ENCODE peak calls at places on chromosomes 3 and 15, in six cellular contexts. One of them, this sample, is unnamed.

GRCh38 chr15:23645379-23646164 is 2.1 kb downstream of the MAGEL2 start:
- DNase-seq in HS-5: no peak
- DNase-seq in stimulated activated CD8-positive, alpha-beta memory T cell treated with anti-CD3 and anti-CD28 coated beads, Interleukin-15, amount 100 ng/mL, for 1 hour: no peak
- DNase-seq in sciatic nerve: no peak
- DNase-seq in activated CD4-positive, alpha-beta T cell treated with anti-CD3 and anti-CD28 coated beads, Interleukin-2, amount 50 U/mL, for 1 hour: no peak
- DNase-seq in GM04504: no peak
- DNase-seq in this sample: no peak

GRCh38 chr15:69876030-69876429 is 221.7 kb downstream of the TLE3 start:
- DNase-seq in sciatic nerve: no peak
- DNase-seq in HS-5: no peak
- DNase-seq in stimulated activated CD8-positive, alpha-beta memory T cell treated with anti-CD3 and anti-CD28 coated beads, Interleukin-15, amount 100 ng/mL, for 1 hour: no peak
- DNase-seq in GM04504: no peak
- DNase-seq in activated CD4-positive, alpha-beta T cell treated with anti-CD3 and anti-CD28 coated beads, Interleukin-2, amount 50 U/mL, for 1 hour: no peak
- DNase-seq in this sample: no peak

GRCh38 chr3:154889227-154889634 is 190.9 kb upstream of the MME start:
- DNase-seq in activated CD4-positive, alpha-beta T cell treated with anti-CD3 and anti-CD28 coated beads, Interleukin-2, amount 50 U/mL, for 1 hour: no peak
- DNase-seq in sciatic nerve: no peak
- DNase-seq in HS-5: no peak
- DNase-seq in stimulated activated CD8-positive, alpha-beta memory T cell treated with anti-CD3 and anti-CD28 coated beads, Interleukin-15, amount 100 ng/mL, for 1 hour: no peak
- DNase-seq in GM04504: no peak
- DNase-seq in this sample: no peak

GRCh38 chr3:9812870-9813483 is 2.9 kb downstream of the TTLL3 start:
- DNase-seq in activated CD4-positive, alpha-beta T cell treated with anti-CD3 and anti-CD28 coated beads, Interleukin-2, amount 50 U/mL, for 1 hour: no peak
- DNase-seq in sciatic nerve: no peak
- DNase-seq in stimulated activated CD8-positive, alpha-beta memory T cell treated with anti-CD3 and anti-CD28 coated beads, Interleukin-15, amount 100 ng/mL, for 1 hour: no peak
- DNase-seq in HS-5: no peak
- DNase-seq in GM04504: no peak
- DNase-seq in this sample: no peak

GRCh38 chr3:197942956-197943556 is 6.9 kb upstream of the RPL35A start:
- DNase-seq in sciatic nerve: no peak
- DNase-seq in stimulated activated CD8-positive, alpha-beta memory T cell treated with anti-CD3 and anti-CD28 coated beads, Interleukin-15, amount 100 ng/mL, for 1 hour: no peak
- DNase-seq in activated CD4-positive, alpha-beta T cell treated with anti-CD3 and anti-CD28 coated beads, Interleukin-2, amount 50 U/mL, for 1 hour: no peak
- DNase-seq in HS-5: no peak
- DNase-seq in GM04504: no peak
- DNase-seq in this sample: peak

GRCh38 chr3:82927309-82928253 is 1166.1 kb upstream of the GBE1 start:
- DNase-seq in HS-5: no peak
- DNase-seq in activated CD4-positive, alpha-beta T cell treated with anti-CD3 and anti-CD28 coated beads, Interleukin-2, amount 50 U/mL, for 1 hour: no peak
- DNase-seq in sciatic nerve: no peak
- DNase-seq in GM04504: no peak
- DNase-seq in stimulated activated CD8-positive, alpha-beta memory T cell treated with anti-CD3 and anti-CD28 coated beads, Interleukin-15, amount 100 ng/mL, for 1 hour: no peak
- DNase-seq in this sample: no peak

GRCh38 chr3:185134532-185134931 is 18.3 kb downstream of the C3orf70 start:
- DNase-seq in activated CD4-positive, alpha-beta T cell treated with anti-CD3 and anti-CD28 coated beads, Interleukin-2, amount 50 U/mL, for 1 hour: no peak
- DNase-seq in sciatic nerve: no peak
- DNase-seq in stimulated activated CD8-positive, alpha-beta memory T cell treated with anti-CD3 and anti-CD28 coated beads, Interleukin-15, amount 100 ng/mL, for 1 hour: no peak
- DNase-seq in GM04504: no peak
- DNase-seq in HS-5: no peak
- DNase-seq in this sample: no peak

GRCh38 chr3:181724432-181724740 is 12.7 kb downstream of the SOX2 start:
- DNase-seq in sciatic nerve: no peak
- DNase-seq in stimulated activated CD8-positive, alpha-beta memory T cell treated with anti-CD3 and anti-CD28 coated beads, Interleukin-15, amount 100 ng/mL, for 1 hour: no peak
- DNase-seq in activated CD4-positive, alpha-beta T cell treated with anti-CD3 and anti-CD28 coated beads, Interleukin-2, amount 50 U/mL, for 1 hour: no peak
- DNase-seq in HS-5: no peak
- DNase-seq in GM04504: no peak
- DNase-seq in this sample: no peak

GRCh38 chr3:169002689-169003088 is 660.8 kb downstream of the MECOM start:
- DNase-seq in HS-5: no peak
- DNase-seq in stimulated activated CD8-positive, alpha-beta memory T cell treated with anti-CD3 and anti-CD28 coated beads, Interleukin-15, amount 100 ng/mL, for 1 hour: no peak
- DNase-seq in sciatic nerve: no peak
- DNase-seq in GM04504: no peak
- DNase-seq in activated CD4-positive, alpha-beta T cell treated with anti-CD3 and anti-CD28 coated beads, Interleukin-2, amount 50 U/mL, for 1 hour: no peak
- DNase-seq in this sample: no peak

GRCh38 chr15:67853454-67853853 is 13.6 kb upstream of the RNU6-1 start:
- DNase-seq in activated CD4-positive, alpha-beta T cell treated with anti-CD3 and anti-CD28 coated beads, Interleukin-2, amount 50 U/mL, for 1 hour: no peak
- DNase-seq in HS-5: no peak
- DNase-seq in GM04504: no peak
- DNase-seq in sciatic nerve: no peak
- DNase-seq in stimulated activated CD8-positive, alpha-beta memory T cell treated with anti-CD3 and anti-CD28 coated beads, Interleukin-15, amount 100 ng/mL, for 1 hour: no peak
- DNase-seq in this sample: no peak

GRCh38 chr15:98324341-98324970 is 323.9 kb upstream of the IGF1R start:
- DNase-seq in GM04504: no peak
- DNase-seq in sciatic nerve: no peak
- DNase-seq in HS-5: no peak
- DNase-seq in stimulated activated CD8-positive, alpha-beta memory T cell treated with anti-CD3 and anti-CD28 coated beads, Interleukin-15, amount 100 ng/mL, for 1 hour: no peak
- DNase-seq in activated CD4-positive, alpha-beta T cell treated with anti-CD3 and anti-CD28 coated beads, Interleukin-2, amount 50 U/mL, for 1 hour: no peak
- DNase-seq in this sample: no peak

GRCh38 chr3:46709147-46709654 is 8.0 kb downstream of the TMIE start:
- DNase-seq in GM04504: no peak
- DNase-seq in stimulated activated CD8-positive, alpha-beta memory T cell treated with anti-CD3 and anti-CD28 coated beads, Interleukin-15, amount 100 ng/mL, for 1 hour: no peak
- DNase-seq in HS-5: no peak
- DNase-seq in sciatic nerve: no peak
- DNase-seq in activated CD4-positive, alpha-beta T cell treated with anti-CD3 and anti-CD28 coated beads, Interleukin-2, amount 50 U/mL, for 1 hour: no peak
- DNase-seq in this sample: no peak

GRCh38 chr15:80811781-80812180 is 32.6 kb downstream of the CEMIP start:
- DNase-seq in stimulated activated CD8-positive, alpha-beta memory T cell treated with anti-CD3 and anti-CD28 coated beads, Interleukin-15, amount 100 ng/mL, for 1 hour: no peak
- DNase-seq in activated CD4-positive, alpha-beta T cell treated with anti-CD3 and anti-CD28 coated beads, Interleukin-2, amount 50 U/mL, for 1 hour: no peak
- DNase-seq in GM04504: no peak
- DNase-seq in sciatic nerve: no peak
- DNase-seq in HS-5: no peak
- DNase-seq in this sample: no peak

GRCh38 chr15:51888593-51889195 is 59.2 kb downstream of the TMOD3 start:
- DNase-seq in activated CD4-positive, alpha-beta T cell treated with anti-CD3 and anti-CD28 coated beads, Interleukin-2, amount 50 U/mL, for 1 hour: no peak
- DNase-seq in HS-5: no peak
- DNase-seq in sciatic nerve: no peak
- DNase-seq in stimulated activated CD8-positive, alpha-beta memory T cell treated with anti-CD3 and anti-CD28 coated beads, Interleukin-15, amount 100 ng/mL, for 1 hour: no peak
- DNase-seq in GM04504: no peak
- DNase-seq in this sample: peak

GRCh38 chr3:190323241-190323617 is 983 bp upstream of the CLDN1 start:
- DNase-seq in GM04504: no peak
- DNase-seq in sciatic nerve: no peak
- DNase-seq in HS-5: no peak
- DNase-seq in stimulated activated CD8-positive, alpha-beta memory T cell treated with anti-CD3 and anti-CD28 coated beads, Interleukin-15, amount 100 ng/mL, for 1 hour: no peak
- DNase-seq in activated CD4-positive, alpha-beta T cell treated with anti-CD3 and anti-CD28 coated beads, Interleukin-2, amount 50 U/mL, for 1 hour: no peak
- DNase-seq in this sample: no peak

GRCh38 chr3:184524981-184525336 is 36.6 kb upstream of the EPHB3 start:
- DNase-seq in sciatic nerve: no peak
- DNase-seq in stimulated activated CD8-positive, alpha-beta memory T cell treated with anti-CD3 and anti-CD28 coated beads, Interleukin-15, amount 100 ng/mL, for 1 hour: no peak
- DNase-seq in GM04504: no peak
- DNase-seq in HS-5: no peak
- DNase-seq in activated CD4-positive, alpha-beta T cell treated with anti-CD3 and anti-CD28 coated beads, Interleukin-2, amount 50 U/mL, for 1 hour: no peak
- DNase-seq in this sample: no peak

GRCh38 chr15:76057332-76058000 is 2.3 kb upstream of the TMEM266 start:
- DNase-seq in GM04504: peak
- DNase-seq in activated CD4-positive, alpha-beta T cell treated with anti-CD3 and anti-CD28 coated beads, Interleukin-2, amount 50 U/mL, for 1 hour: peak
- DNase-seq in sciatic nerve: no peak
- DNase-seq in HS-5: no peak
- DNase-seq in stimulated activated CD8-positive, alpha-beta memory T cell treated with anti-CD3 and anti-CD28 coated beads, Interleukin-15, amount 100 ng/mL, for 1 hour: no peak
- DNase-seq in this sample: peak

GRCh38 chr3:136893848-136894443 is 31.9 kb downstream of the NCK1 start:
- DNase-seq in activated CD4-positive, alpha-beta T cell treated with anti-CD3 and anti-CD28 coated beads, Interleukin-2, amount 50 U/mL, for 1 hour: no peak
- DNase-seq in GM04504: peak
- DNase-seq in stimulated activated CD8-positive, alpha-beta memory T cell treated with anti-CD3 and anti-CD28 coated beads, Interleukin-15, amount 100 ng/mL, for 1 hour: no peak
- DNase-seq in HS-5: peak
- DNase-seq in sciatic nerve: no peak
- DNase-seq in this sample: peak

GRCh38 chr3:9909221-9910013 is 6.8 kb downstream of the IL17RE start:
- DNase-seq in sciatic nerve: no peak
- DNase-seq in HS-5: no peak
- DNase-seq in GM04504: no peak
- DNase-seq in stimulated activated CD8-positive, alpha-beta memory T cell treated with anti-CD3 and anti-CD28 coated beads, Interleukin-15, amount 100 ng/mL, for 1 hour: no peak
- DNase-seq in activated CD4-positive, alpha-beta T cell treated with anti-CD3 and anti-CD28 coated beads, Interleukin-2, amount 50 U/mL, for 1 hour: no peak
- DNase-seq in this sample: no peak

GRCh38 chr3:188343894-188344293 is 189.9 kb downstream of the LPP start:
- DNase-seq in GM04504: no peak
- DNase-seq in stimulated activated CD8-positive, alpha-beta memory T cell treated with anti-CD3 and anti-CD28 coated beads, Interleukin-15, amount 100 ng/mL, for 1 hour: no peak
- DNase-seq in HS-5: no peak
- DNase-seq in sciatic nerve: no peak
- DNase-seq in activated CD4-positive, alpha-beta T cell treated with anti-CD3 and anti-CD28 coated beads, Interleukin-2, amount 50 U/mL, for 1 hour: no peak
- DNase-seq in this sample: no peak

GRCh38 chr3:197499427-197499826 is 56.3 kb downstream of the BDH1 start:
- DNase-seq in activated CD4-positive, alpha-beta T cell treated with anti-CD3 and anti-CD28 coated beads, Interleukin-2, amount 50 U/mL, for 1 hour: no peak
- DNase-seq in sciatic nerve: no peak
- DNase-seq in GM04504: no peak
- DNase-seq in HS-5: no peak
- DNase-seq in stimulated activated CD8-positive, alpha-beta memory T cell treated with anti-CD3 and anti-CD28 coated beads, Interleukin-15, amount 100 ng/mL, for 1 hour: no peak
- DNase-seq in this sample: no peak